ENCODE peak calls at places on chromosome 4, in ten cellular contexts. Z is ACHN; P is KG1; F is PC-3; L is fibroblast of mammary gland; R is IMR-90; H is upper lobe of right lung; S is H7; B is CD4-positive, CD25-positive, alpha-beta regulatory T cell; W is CD4-positive, alpha-beta T cell. Q is an unnamed sample.

GRCh38 chr4:111883557-111883999 is 261.7 kb upstream of the FAM241A start:
- DNase-seq in Z (no peak), W (no peak), L (no peak), B (no peak), S (no peak), F (no peak), H (no peak), R (no peak), P (no peak), Q (peak; percentile 71)

GRCh38 chr4:5048721-5049120 is 2.6 kb upstream of the STK32B start:
- DNase-seq in F (no peak), R (no peak), L (no peak), W (no peak), Z (no peak), H (no peak), P (no peak), S (no peak), B (no peak), Q (no peak)

GRCh38 chr4:97106161-97106560 is 1037.1 kb downstream of the STPG2 start:
- DNase-seq in Z (no peak), P (no peak), F (no peak), W (no peak), B (no peak), L (no peak), S (no peak), H (no peak), R (no peak), Q (no peak)

GRCh38 chr4:75821966-75822365 is 80.3 kb downstream of the PPEF2 start:
- DNase-seq in Z (no peak), S (no peak), H (no peak), L (no peak), W (no peak), B (no peak), P (no peak), F (peak; percentile 72), R (peak; percentile 65), Q (no peak)

GRCh38 chr4:122584517-122584916 is 36.3 kb downstream of the IL21 start:
- DNase-seq in L (peak; percentile 94), W (no peak), B (no peak), R (peak; percentile 82), Z (peak; percentile 15), F (peak; percentile 64), S (no peak), P (no peak), H (no peak), Q (no peak)

GRCh38 chr4:107896158-107896645 is 35.1 kb upstream of the CYP2U1 start:
- DNase-seq in H (no peak), R (peak; percentile 97), B (no peak), F (peak; percentile 92), Z (peak; percentile 93), W (no peak), L (peak; percentile 97), P (no peak), S (no peak), Q (no peak)

GRCh38 chr4:87525636-87526035 is 3.5 kb downstream of the SPARCL1 start:
- DNase-seq in F (no peak), Z (no peak), S (no peak), W (no peak), P (no peak), B (no peak), R (peak; percentile 25), H (no peak), L (peak; percentile 67), Q (peak; percentile 58)

GRCh38 chr4:54315561-54315960 is 86.5 kb downstream of the PDGFRA start:
- DNase-seq in B (no peak), R (no peak), L (no peak), W (no peak), H (no peak), F (no peak), Z (no peak), S (no peak), P (no peak), Q (no peak)

GRCh38 chr4:111696505-111696904 is 448.7 kb upstream of the FAM241A start:
- DNase-seq in B (no peak), R (no peak), P (no peak), Z (no peak), H (no peak), W (no peak), F (no peak), S (no peak), L (no peak), Q (no peak)

GRCh38 chr4:80058740-80059139 is 14.3 kb downstream of the ANTXR2 start:
- DNase-seq in F (no peak), L (no peak), H (no peak), B (peak; percentile 83), R (peak; percentile 24), W (peak; percentile 16), Z (no peak), P (peak; percentile 78), S (no peak), Q (no peak)

GRCh38 chr4:78552398-78553396 is 1.1 kb downstream of the ANXA3 start:
- DNase-seq in P (no peak), F (peak; percentile 92), S (peak; percentile 70), H (no peak), L (no peak), W (no peak), Z (peak; percentile 75), R (no peak), B (no peak), Q (peak; percentile 35)

GRCh38 chr4:165606465-165607205 is 227.8 kb downstream of the CPE start:
- DNase-seq in P (no peak), Z (no peak), H (no peak), W (no peak), S (no peak), F (no peak), R (no peak), L (no peak), B (no peak), Q (no peak)

GRCh38 chr4:113467581-113467980 is 294.0 kb downstream of the CAMK2D start:
- DNase-seq in H (no peak), R (peak; percentile 68), F (peak; percentile 59), P (no peak), L (peak; percentile 91), W (no peak), B (no peak), S (no peak), Z (peak; percentile 62), Q (no peak)

GRCh38 chr4:77819409-77819835 is 254 bp upstream of the CNOT6L start:
- DNase-seq in H (peak; percentile 93), R (no peak), F (no peak), W (peak; percentile 88), S (no peak), L (no peak), P (no peak), B (no peak), Z (no peak), Q (no peak)

Q was measured in neural progenitor cell.